ENCODE peak calls at places on chromosomes 2 and 18, in seven cellular contexts. Q, B, J, V, K, E and S are unnamed samples.

GRCh38 chr18:4250141-4250540 is 205.0 kb downstream of the DLGAP1 start:
- DNase-seq in J (no peak), V (no peak), E (no peak), Q (no peak), B (no peak), K (no peak), S (no peak)

GRCh38 chr18:9643549-9643948 is 29.2 kb upstream of the PPP4R1 start:
- DNase-seq in V (no peak), E (peak), K (no peak), Q (no peak), B (no peak), J (no peak), S (no peak)

GRCh38 chr2:98102878-98103277 is 15.9 kb downstream of the VWA3B start:
- DNase-seq in K (no peak), B (no peak), E (no peak), Q (no peak), V (no peak), J (no peak), S (no peak)

GRCh38 chr18:47254341-47254939 is 3.0 kb upstream of the SKOR2 start:
- DNase-seq in K (no peak), J (peak), Q (no peak), B (no peak), E (peak), V (no peak), S (no peak)

GRCh38 chr2:33372940-33373553 is 103.4 kb upstream of the RASGRP3 start:
- DNase-seq in V (no peak), J (no peak), E (peak), Q (no peak), B (no peak), K (no peak), S (peak)

GRCh38 chr18:59957957-59958356 is 58.2 kb downstream of the PMAIP1 start:
- DNase-seq in K (no peak), J (no peak), B (peak), Q (no peak), V (no peak), E (peak), S (no peak)

GRCh38 chr2:237459741-237460174 is 27.3 kb upstream of the MLPH start:
- DNase-seq in B (no peak), J (no peak), Q (no peak), E (peak), K (no peak), V (no peak), S (no peak)

GRCh38 chr18:63161728-63162195 is 157.8 kb downstream of the BCL2 start:
- DNase-seq in Q (peak), K (peak), V (no peak), B (peak), E (peak), J (no peak), S (peak)

GRCh38 chr18:63832470-63832869 is 55.0 kb upstream of the SERPINB2 start:
- DNase-seq in K (no peak), B (no peak), Q (no peak), J (no peak), V (no peak), E (peak), S (no peak)

GRCh38 chr18:48679236-48679635 is 140.4 kb downstream of the CTIF start:
- DNase-seq in J (no peak), B (no peak), Q (no peak), E (no peak), V (no peak), K (peak), S (no peak)

GRCh38 chr2:9249036-9249800 is 42.6 kb downstream of the ASAP2 start:
- DNase-seq in V (no peak), J (no peak), B (peak), E (peak), Q (no peak), K (no peak), S (no peak)

GRCh38 chr2:127012215-127012614 is 94.7 kb downstream of the BIN1 start:
- DNase-seq in K (no peak), E (no peak), V (no peak), B (no peak), Q (no peak), J (no peak), S (no peak)

GRCh38 chr2:120738786-120739771 is 3.4 kb downstream of the GLI2 start:
- DNase-seq in E (no peak), V (no peak), J (peak), B (peak), K (no peak), Q (no peak), S (peak)

GRCh38 chr2:112155331-112156151 is 17.4 kb downstream of the FBLN7 start:
- DNase-seq in B (peak), Q (no peak), E (no peak), J (no peak), V (no peak), K (no peak), S (peak)

GRCh38 chr2:31945572-31945935 is 65.3 kb downstream of the MEMO1 start:
- DNase-seq in J (no peak), E (peak), K (no peak), B (no peak), Q (no peak), V (no peak), S (no peak)

GRCh38 chr2:96181529-96181928 is 27.1 kb downstream of the STARD7 start:
- DNase-seq in Q (no peak), K (no peak), B (no peak), J (no peak), V (no peak), E (no peak), S (no peak)

GRCh38 chr18:59268722-59269562 is 4.3 kb downstream of the RAX start:
- DNase-seq in B (no peak), K (no peak), V (no peak), Q (no peak), J (no peak), E (no peak), S (no peak)

GRCh38 chr2:105243961-105244360 is 2.4 kb downstream of the GPR45 start:
- DNase-seq in K (no peak), J (no peak), E (no peak), Q (no peak), B (no peak), V (no peak), S (no peak)
- TF ChIP-seq CTCF in K (no peak), J (no peak), E (peak), Q (no peak), B (no peak), V (no peak), S (no peak)

GRCh38 chr2:11278219-11278618 is 66.2 kb downstream of the ROCK2 start:
- DNase-seq in V (no peak), K (no peak), Q (no peak), J (no peak), B (no peak), E (no peak), S (no peak)
- H3K4me3 ChIP-seq in V (no peak), K (no peak), Q (no peak), J (no peak), B (no peak), E (no peak), S (no peak)

GRCh38 chr2:42933824-42934254 is 141.5 kb upstream of the HAAO start:
- DNase-seq in Q (no peak), B (peak), K (no peak), J (peak), E (no peak), V (no peak), S (no peak)
- TF ChIP-seq POLR2A in Q (no peak), B (no peak), K (no peak), J (no peak), E (no peak), V (no peak), S (no peak)

GRCh38 chr2:11534746-11535484 is 1.1 kb downstream of the GREB1 start:
- DNase-seq in J (no peak), B (no peak), Q (no peak), K (no peak), E (no peak), V (no peak), S (no peak)
- TF ChIP-seq CTCF in J (no peak), B (no peak), Q (no peak), K (no peak), E (no peak), V (no peak), S (no peak)

GRCh38 chr2:130836501-130837174 is at the start of gene ARHGEF4:
- DNase-seq in E (no peak), J (peak), V (no peak), B (peak), K (no peak), Q (no peak), S (no peak)

GRCh38 chr2:130839011-130839780 is 2.5 kb downstream of the ARHGEF4 start:
- DNase-seq in K (peak), Q (no peak), E (no peak), J (peak), B (no peak), V (no peak), S (no peak)

GRCh38 chr2:130837811-130838565 is 1.3 kb downstream of the ARHGEF4 start:
- DNase-seq in K (no peak), V (no peak), J (peak), B (no peak), Q (no peak), E (no peak), S (no peak)

GRCh38 chr2:130835766-130836015 is 1.0 kb upstream of the ARHGEF4 start:
- DNase-seq in K (no peak), V (no peak), B (no peak), E (no peak), J (peak), Q (peak), S (no peak)

GRCh38 chr2:130837175-130837810 is 579 bp downstream of the ARHGEF4 start:
- DNase-seq in K (no peak), Q (no peak), E (no peak), B (no peak), J (peak), V (no peak), S (no peak)
- H3K4me3 ChIP-seq in K (no peak), Q (peak), E (no peak), B (peak), J (no peak), V (peak), S (peak)

GRCh38 chr2:37585295-37585908 is 86.0 kb downstream of the CDC42EP3 start:
- DNase-seq in Q (no peak), K (peak), E (peak), J (no peak), B (peak), V (no peak), S (no peak)
- TF ChIP-seq POLR2A in Q (no peak), K (no peak), E (no peak), J (no peak), B (no peak), V (no peak), S (no peak)